ENCODE peak calls at places on chromosomes 16 and 17, in six cellular contexts. F, P, B, G, W and Y are unnamed samples.

GRCh38 chr16:46908540-46909372 is 24.6 kb downstream of the GPT2 start:
- DNase-seq in F (peak), P (peak), B (peak), G (peak), W (peak), Y (peak)

GRCh38 chr17:40541873-40542561 is 23.3 kb downstream of the CCR7 start:
- DNase-seq in F (no peak), P (no peak), B (no peak), G (no peak), W (no peak), Y (no peak)

GRCh38 chr16:55981557-55981956 is 106.4 kb upstream of the CES5A start:
- DNase-seq in F (no peak), P (no peak), B (no peak), G (no peak), W (no peak), Y (no peak)

GRCh38 chr17:49992191-49992932 is 2.7 kb downstream of the DLX3 start:
- DNase-seq in F (no peak), P (no peak), B (no peak), G (no peak), W (peak), Y (no peak)

GRCh38 chr16:11595908-11596504 is 9.3 kb upstream of the LITAF start:
- DNase-seq in F (no peak), P (no peak), B (no peak), G (no peak), W (no peak), Y (no peak)

GRCh38 chr16:17266606-17267313 is 204.0 kb downstream of the XYLT1 start:
- DNase-seq in F (no peak), P (no peak), B (no peak), G (no peak), W (no peak), Y (no peak)

GRCh38 chr16:69465083-69465721 is 40.8 kb downstream of the CYB5B start:
- DNase-seq in F (no peak), P (peak), B (no peak), G (no peak), W (no peak), Y (peak)

GRCh38 chr17:72514888-72515287 is 394.1 kb downstream of the SOX9 start:
- DNase-seq in F (peak), P (peak), B (no peak), G (no peak), W (no peak), Y (no peak)

GRCh38 chr17:73119631-73120030 is 27.1 kb upstream of the SLC39A11 start:
- DNase-seq in F (no peak), P (no peak), B (no peak), G (no peak), W (no peak), Y (no peak)

GRCh38 chr16:70688266-70688742 is 2.5 kb upstream of the MTSS2 start:
- DNase-seq in F (peak), P (peak), B (no peak), G (no peak), W (no peak), Y (no peak)

GRCh38 chr16:8547756-8548155 is 42.6 kb downstream of the TMEM114 start:
- DNase-seq in F (no peak), P (no peak), B (no peak), G (no peak), W (no peak), Y (no peak)

GRCh38 chr17:3911271-3912053 is 4.8 kb downstream of the P2RX1 start:
- DNase-seq in F (no peak), P (no peak), B (peak), G (no peak), W (no peak), Y (no peak)

GRCh38 chr16:12225816-12226480 is 249.4 kb downstream of the SNX29 start:
- DNase-seq in F (no peak), P (no peak), B (no peak), G (no peak), W (no peak), Y (no peak)

GRCh38 chr17:44384823-44385286 is 4.6 kb downstream of the ITGA2B start:
- DNase-seq in F (no peak), P (no peak), B (no peak), G (no peak), W (no peak), Y (no peak)

GRCh38 chr16:50376997-50377396 is 8.2 kb upstream of the BRD7 start:
- DNase-seq in F (no peak), P (no peak), B (no peak), G (no peak), W (no peak), Y (no peak)

GRCh38 chr17:76270770-76271668 is 5.9 kb downstream of the UBALD2 start:
- DNase-seq in F (no peak), P (no peak), B (peak), G (no peak), W (no peak), Y (no peak)

GRCh38 chr17:17537311-17538099 is 41.3 kb upstream of the RASD1 start:
- DNase-seq in F (no peak), P (no peak), B (no peak), G (no peak), W (no peak), Y (no peak)

GRCh38 chr16:50644730-50645129 is 36.4 kb downstream of the SNX20 start:
- DNase-seq in F (no peak), P (peak), B (peak), G (no peak), W (peak), Y (peak)

GRCh38 chr16:46830902-46831647 is at the start of gene C16orf87:
- DNase-seq in F (peak), P (peak), B (peak), G (peak), W (peak), Y (peak)

GRCh38 chr17:71878271-71878670 is 242.5 kb upstream of the SOX9 start:
- DNase-seq in F (no peak), P (no peak), B (no peak), G (no peak), W (no peak), Y (no peak)

GRCh38 chr17:18233803-18234518 is 8.5 kb downstream of the LLGL1 start:
- DNase-seq in F (no peak), P (no peak), B (no peak), G (no peak), W (no peak), Y (no peak)

GRCh38 chr17:79979841-79980215 is 55.8 kb downstream of the TBC1D16 start:
- DNase-seq in F (no peak), P (no peak), B (no peak), G (no peak), W (no peak), Y (no peak)

GRCh38 chr17:80362428-80363119 is 52.4 kb upstream of the ENDOV start:
- DNase-seq in F (peak), P (peak), B (no peak), G (no peak), W (no peak), Y (no peak)

GRCh38 chr17:65559802-65560627 is 1.4 kb downstream of the AXIN2 start:
- DNase-seq in F (no peak), P (peak), B (peak), G (no peak), W (peak), Y (no peak)

GRCh38 chr16:87657621-87658192 is 55.4 kb downstream of the JPH3 start:
- DNase-seq in F (no peak), P (peak), B (no peak), G (no peak), W (peak), Y (peak)

GRCh38 chr17:17516941-17517720 is 20.9 kb upstream of the RASD1 start:
- DNase-seq in F (no peak), P (no peak), B (no peak), G (no peak), W (no peak), Y (no peak)

GRCh38 chr17:42111901-42112551 is 488 bp downstream of the DHX58 start:
- DNase-seq in F (peak), P (peak), B (no peak), G (no peak), W (no peak), Y (no peak)

GRCh38 chr17:45841883-45842525 is 2.7 kb upstream of the SPPL2C start:
- DNase-seq in F (no peak), P (no peak), B (no peak), G (no peak), W (no peak), Y (no peak)

GRCh38 chr17:49471089-49471683 is 23.9 kb upstream of the NGFR start:
- DNase-seq in F (no peak), P (no peak), B (no peak), G (no peak), W (peak), Y (no peak)

GRCh38 chr17:58318065-58318481 is 10.5 kb downstream of the TSPOAP1 start:
- DNase-seq in F (no peak), P (no peak), B (no peak), G (no peak), W (no peak), Y (no peak)

GRCh38 chr17:77528516-77529327 is 388.0 kb downstream of the SEC14L1 start:
- DNase-seq in F (no peak), P (no peak), B (no peak), G (no peak), W (peak), Y (peak)

GRCh38 chr16:31213342-31213741 is 577 bp upstream of the TRIM72 start:
- DNase-seq in F (no peak), P (no peak), B (no peak), G (no peak), W (no peak), Y (no peak)